ENCODE peak calls at places on chromosomes 6 and 20, in five cellular contexts. D, U, V, Y and G are unnamed samples.

GRCh38 chr6:53282234-53282633 is 66.5 kb downstream of the ELOVL5 start:
- DNase-seq in D (no peak), U (no peak), V (no peak), Y (no peak), G (no peak)

GRCh38 chr20:53949319-53949839 is 121.0 kb downstream of the BCAS1 start:
- DNase-seq in D (peak; percentile 74), U (no peak), V (peak; percentile 74), Y (peak; percentile 47), G (no peak)

GRCh38 chr20:52747736-52748135 is 224.4 kb upstream of the TSHZ2 start:
- DNase-seq in D (peak; percentile 31), U (peak; percentile 34), V (no peak), Y (no peak), G (no peak)

GRCh38 chr6:93468291-93468690 is 48.9 kb upstream of the EPHA7 start:
- DNase-seq in D (peak; percentile 6), U (peak; percentile 12), V (no peak), Y (no peak), G (no peak)

GRCh38 chr6:104559435-104560202 is 300.1 kb downstream of the HACE1 start:
- DNase-seq in D (no peak), U (no peak), V (no peak), Y (no peak), G (no peak)

GRCh38 chr6:36765943-36766648 is 68.5 kb downstream of the RAB44 start:
- DNase-seq in D (peak; percentile 82), U (peak; percentile 91), V (peak; percentile 73), Y (peak; percentile 66), G (peak; percentile 92)

GRCh38 chr6:131250121-131250520 is 114.9 kb downstream of the AKAP7 start:
- DNase-seq in D (peak; percentile 89), U (peak; percentile 48), V (no peak), Y (peak; percentile 14), G (peak; percentile 41)

GRCh38 chr6:31663961-31664789 is 622 bp downstream of the GPANK1 start:
- DNase-seq in D (peak; percentile 83), U (no peak), V (no peak), Y (no peak), G (peak; percentile 63)

GRCh38 chr20:10609276-10609675 is 64.5 kb downstream of the JAG1 start:
- DNase-seq in D (no peak), U (no peak), V (no peak), Y (no peak), G (no peak)

GRCh38 chr6:84929212-84929611 is 164.8 kb upstream of the TBX18 start:
- DNase-seq in D (no peak), U (no peak), V (no peak), Y (no peak), G (no peak)

GRCh38 chr6:6734463-6735455 is 146.2 kb downstream of the LY86 start:
- DNase-seq in D (no peak), U (no peak), V (no peak), Y (no peak), G (no peak)

GRCh38 chr6:130742282-130742681 is 84.9 kb upstream of the SMLR1 start:
- DNase-seq in D (no peak), U (no peak), V (no peak), Y (no peak), G (no peak)

GRCh38 chr6:42165016-42165415 is 8.1 kb upstream of the GUCA1A start:
- DNase-seq in D (no peak), U (no peak), V (no peak), Y (no peak), G (no peak)

GRCh38 chr6:3359091-3359752 is 97.6 kb downstream of the SLC22A23 start:
- DNase-seq in D (no peak), U (no peak), V (no peak), Y (no peak), G (no peak)

GRCh38 chr6:137697267-137697938 is 169.7 kb upstream of the TNFAIP3 start:
- DNase-seq in D (no peak), U (peak; percentile 19), V (no peak), Y (no peak), G (no peak)

GRCh38 chr6:91667596-91667995 is 1080.7 kb upstream of the MAP3K7 start:
- DNase-seq in D (no peak), U (no peak), V (no peak), Y (no peak), G (no peak)

GRCh38 chr6:169625376-169625775 is 76.5 kb downstream of the WDR27 start:
- DNase-seq in D (no peak), U (no peak), V (no peak), Y (no peak), G (no peak)

GRCh38 chr6:106084973-106085686 is 1.0 kb upstream of the PRDM1 start:
- DNase-seq in D (no peak), U (no peak), V (no peak), Y (no peak), G (no peak)

GRCh38 chr6:27688014-27688586 is 215.2 kb upstream of the ZNF184 start:
- DNase-seq in D (peak; percentile 95), U (peak; percentile 90), V (peak; percentile 76), Y (peak; percentile 72), G (peak; percentile 82)

GRCh38 chr6:155038104-155038503 is 43.0 kb downstream of the TIAM2 start:
- DNase-seq in D (no peak), U (no peak), V (no peak), Y (no peak), G (peak; percentile 72)

GRCh38 chr6:157613011-157613522 is 210.0 kb upstream of the SNX9 start:
- DNase-seq in D (no peak), U (no peak), V (no peak), Y (no peak), G (no peak)

GRCh38 chr20:47181056-47181862 is 175.2 kb downstream of the ZMYND8 start:
- DNase-seq in D (peak; percentile 65), U (peak; percentile 38), V (no peak), Y (no peak), G (no peak)

GRCh38 chr6:66153247-66153646 is 446.2 kb upstream of the EYS start:
- DNase-seq in D (no peak), U (no peak), V (no peak), Y (no peak), G (no peak)

GRCh38 chr6:79868098-79868722 is 79.1 kb downstream of the ELOVL4 start:
- DNase-seq in D (peak; percentile 88), U (no peak), V (no peak), Y (no peak), G (no peak)

GRCh38 chr20:62368629-62369507 is 1.8 kb upstream of the LAMA5 start:
- DNase-seq in D (no peak), U (peak; percentile 90), V (no peak), Y (no peak), G (peak; percentile 83)

GRCh38 chr20:57772349-57772964 is 62.6 kb upstream of the PMEPA1 start:
- DNase-seq in D (peak; percentile 76), U (peak; percentile 27), V (peak; percentile 17), Y (no peak), G (no peak)

GRCh38 chr6:168232989-168233874 is 86.3 kb downstream of the DACT2 start:
- DNase-seq in D (peak; percentile 44), U (no peak), V (no peak), Y (no peak), G (no peak)

GRCh38 chr20:13119583-13119982 is 101.5 kb upstream of the ISM1 start:
- DNase-seq in D (peak; percentile 80), U (peak; percentile 17), V (peak; percentile 0), Y (no peak), G (no peak)

GRCh38 chr20:36802326-36803223 is 29.0 kb upstream of the DSN1 start:
- DNase-seq in D (peak; percentile 59), U (no peak), V (no peak), Y (no peak), G (no peak)

GRCh38 chr6:145368075-145368474 is 367.2 kb downstream of the EPM2A start:
- DNase-seq in D (no peak), U (no peak), V (no peak), Y (no peak), G (no peak)

GRCh38 chr20:43241057-43241702 is 51.5 kb upstream of the PTPRT start:
- DNase-seq in D (no peak), U (no peak), V (no peak), Y (no peak), G (no peak)

GRCh38 chr20:43244647-43245046 is 54.9 kb upstream of the PTPRT start:
- DNase-seq in D (no peak), U (no peak), V (no peak), Y (no peak), G (no peak)

GRCh38 chr20:43247361-43247760 is 57.7 kb upstream of the PTPRT start:
- DNase-seq in D (no peak), U (no peak), V (no peak), Y (no peak), G (no peak)

GRCh38 chr20:43248341-43248740 is 58.6 kb upstream of the PTPRT start:
- DNase-seq in D (no peak), U (no peak), V (no peak), Y (no peak), G (no peak)

DNA sequence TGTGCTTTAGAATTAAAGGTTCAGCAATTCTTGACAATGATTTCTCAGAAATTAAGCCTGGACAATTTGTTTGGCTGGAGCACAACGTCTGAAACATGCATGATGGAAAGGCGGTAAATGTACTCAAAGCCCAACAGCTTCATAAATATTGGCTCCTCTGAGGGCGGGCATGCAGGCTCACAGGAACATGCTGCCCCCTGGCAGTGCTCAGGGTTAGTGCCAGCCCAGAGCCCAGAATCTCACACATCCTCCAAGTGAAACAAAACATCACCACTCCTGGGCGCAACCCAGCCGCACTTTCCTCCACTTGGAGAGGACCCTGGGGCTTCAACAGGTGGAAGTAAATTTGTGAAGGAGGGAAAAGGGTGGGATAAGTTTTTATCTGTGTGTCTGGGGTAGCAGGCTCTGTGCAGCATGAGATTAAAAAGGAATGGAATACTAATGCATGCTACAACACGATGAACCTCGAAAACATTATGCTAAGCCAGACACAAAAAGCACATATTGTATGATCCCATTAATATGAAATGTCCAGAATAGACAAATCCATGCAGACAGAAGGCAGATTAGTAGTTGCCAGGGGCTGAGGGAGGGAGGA is 54.1 kb upstream of the PTPRT start:
- DNase-seq in D (peak; percentile 36), U (peak; percentile 38), V (no peak), Y (no peak), G (peak; percentile 30)
- TF ChIP-seq CTCF in D (peak; percentile 51), U (peak; percentile 35), V (no peak), Y (no peak), G (no peak)

GRCh38 chr20:64133951-64134407 is 26.6 kb upstream of the NPBWR2 start:
- DNase-seq in D (peak; percentile 26), U (peak; percentile 52), V (no peak), Y (no peak), G (peak; percentile 28)
- TF ChIP-seq CTCF in D (peak; percentile 41), U (peak; percentile 25), V (no peak), Y (no peak), G (no peak)

GRCh38 chr6:33771342-33772113 is 17.4 kb downstream of the LEMD2 start:
- DNase-seq in D (peak; percentile 100), U (peak; percentile 86), V (peak; percentile 69), Y (peak; percentile 65), G (peak; percentile 87)
- TF ChIP-seq CTCF in D (peak; percentile 99), U (peak; percentile 86), V (peak; percentile 94), Y (peak; percentile 91), G (peak; percentile 96)

DNA sequence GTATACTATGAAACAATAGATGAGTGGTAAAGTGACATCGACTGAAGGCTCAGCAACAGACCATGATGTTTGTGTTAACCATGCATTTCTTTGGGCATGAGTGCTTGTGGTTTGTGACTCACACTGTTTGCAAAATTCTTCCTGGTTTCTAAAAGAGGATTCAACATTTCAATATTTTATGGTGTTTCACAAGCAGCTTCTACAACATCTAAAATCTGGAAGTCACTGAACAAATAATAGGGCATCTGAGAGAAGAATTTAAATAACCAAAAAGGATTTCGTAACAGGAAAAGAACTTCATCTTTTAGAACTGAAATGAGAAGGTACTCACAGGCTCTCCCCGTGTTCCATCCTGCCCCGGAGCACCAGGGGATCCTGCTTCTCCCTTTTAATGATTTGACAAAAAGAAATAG is 146.2 kb downstream of the COL21A1 start:
- DNase-seq in D (peak; percentile 88), U (no peak), V (no peak), Y (no peak), G (no peak)
- TF ChIP-seq CTCF in D (no peak), U (no peak), V (no peak), Y (no peak), G (no peak)